ENCODE peak calls at places on chromosomes 16 and 17, in seven cellular contexts. E is right lobe of liver; K is ovary; Z is sigmoid colon; N is aorta; Y is fibroblast of lung; M is CD8-positive, alpha-beta T cell. R is an unnamed sample. For H3K27me3 and H3K4me1, the result is how much of the 10 kb centered on the place peaks cover.

GRCh38 chr17:46053911-46054534 is 55.0 kb downstream of the STH start:
- DNase-seq in Y (peak), E (no peak), M (no peak), Z (no peak), N (no peak), K (no peak), R (no peak)

GRCh38 chr16:914453-914852 is 56.3 kb downstream of the LMF1 start:
- DNase-seq in N (no peak), M (no peak), K (no peak), E (no peak), Z (no peak), Y (peak), R (no peak)

GRCh38 chr16:57277586-57277985 is 6.9 kb downstream of the PLLP start:
- DNase-seq in N (no peak), Z (peak), K (no peak), Y (peak), E (no peak), M (peak), R (no peak)

GRCh38 chr17:31394544-31394943 is 3.1 kb downstream of the RAB11FIP4 start:
- DNase-seq in Y (peak), E (peak), Z (no peak), M (no peak), N (peak), K (peak), R (no peak)

GRCh38 chr17:75785016-75785769 is 587 bp downstream of the UNK start:
- DNase-seq in N (peak), Y (peak), E (peak), Z (peak), K (peak), M (peak), R (peak)

GRCh38 chr17:43406676-43407645 is 8.2 kb downstream of the ARL4D start:
- DNase-seq in Z (no peak), K (no peak), N (peak), Y (peak), M (no peak), E (no peak), R (no peak)

GRCh38 chr17:40632206-40632605 is 15.4 kb downstream of the SMARCE1 start:
- DNase-seq in Y (no peak), Z (no peak), E (no peak), M (no peak), N (no peak), K (no peak), R (no peak)

GRCh38 chr17:17365476-17366110 is 62.4 kb downstream of the NT5M start:
- DNase-seq in K (no peak), N (peak), M (no peak), Z (no peak), Y (no peak), E (no peak), R (no peak)

GRCh38 chr16:23296994-23297393 is 5.1 kb upstream of the SCNN1B start:
- DNase-seq in M (no peak), Y (no peak), E (no peak), Z (no peak), N (no peak), K (no peak), R (no peak)

GRCh38 chr17:57861737-57862409 is 12.0 kb upstream of the MRPS23 start:
- DNase-seq in E (no peak), K (peak), Y (peak), N (peak), M (no peak), Z (peak), R (no peak)

GRCh38 chr17:48545022-48545376 is at the start of gene HOXB2:
- DNase-seq in Y (no peak), N (no peak), K (no peak), E (no peak), M (no peak), Z (no peak), R (no peak)
- H3K27me3 ChIP-seq in Y (under half), N (under half), K (under half), E (under half), M (under half), Z (under half), R (under half)

GRCh38 chr17:77109159-77110005 is 31.4 kb upstream of the SEC14L1 start:
- DNase-seq in Y (no peak), N (no peak), Z (no peak), K (no peak), M (no peak), E (no peak), R (no peak)
- H3K27ac ChIP-seq in Y (no peak), N (peak), Z (peak), K (peak), M (no peak), E (peak), R (no peak)

DNA sequence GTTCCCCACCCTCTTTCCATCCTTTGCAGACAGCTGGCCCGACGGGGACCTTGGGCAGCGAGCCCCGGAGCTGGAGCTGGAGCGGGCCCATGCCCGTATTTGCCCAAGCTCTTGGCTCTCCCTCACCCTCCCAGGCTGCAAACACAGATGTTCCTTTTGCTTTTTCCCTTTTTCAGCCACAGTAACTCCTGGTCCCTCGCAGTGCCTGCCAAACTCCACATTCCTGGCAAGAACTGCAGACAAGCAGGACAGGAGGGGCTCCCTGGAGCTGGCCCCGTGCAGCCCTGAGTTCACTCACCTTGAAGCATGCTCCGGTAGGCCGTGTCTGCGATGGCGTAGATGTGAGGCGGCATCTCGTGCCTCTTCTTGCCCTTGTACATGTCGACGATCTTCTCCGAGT is 33.9 kb downstream of the MYH11 start:
- DNase-seq in Y (no peak), Z (peak), E (no peak), N (peak), K (peak), M (no peak), R (no peak)
- H3K4me1 ChIP-seq in Y (under half), Z (half or more), E (under half), N (under half), K (under half), M (under half), R (under half)

GRCh38 chr17:48563385-48563838 is 14.7 kb downstream of the HOXB4 start:
- DNase-seq in K (no peak), N (no peak), Z (no peak), Y (peak), M (no peak), E (no peak), R (no peak)
- H3K27me3 ChIP-seq in K (under half), N (under half), Z (under half), Y (under half), M (under half), E (under half), R (under half)

GRCh38 chr16:3175157-3176153 is 12.5 kb upstream of the OR1F1 start:
- DNase-seq in K (no peak), E (no peak), Z (peak), Y (peak), N (no peak), M (no peak), R (no peak)
- H3K27ac ChIP-seq in K (no peak), E (no peak), Z (no peak), Y (no peak), N (no peak), M (no peak), R (no peak)

GRCh38 chr17:38749222-38750043 is 1.3 kb upstream of the PCGF2 start:
- DNase-seq in K (peak), M (no peak), N (peak), E (peak), Z (peak), Y (peak), R (no peak)
- H3K4me1 ChIP-seq in K (under half), M (half or more), N (under half), E (under half), Z (half or more), Y (under half), R (half or more)

DNA sequence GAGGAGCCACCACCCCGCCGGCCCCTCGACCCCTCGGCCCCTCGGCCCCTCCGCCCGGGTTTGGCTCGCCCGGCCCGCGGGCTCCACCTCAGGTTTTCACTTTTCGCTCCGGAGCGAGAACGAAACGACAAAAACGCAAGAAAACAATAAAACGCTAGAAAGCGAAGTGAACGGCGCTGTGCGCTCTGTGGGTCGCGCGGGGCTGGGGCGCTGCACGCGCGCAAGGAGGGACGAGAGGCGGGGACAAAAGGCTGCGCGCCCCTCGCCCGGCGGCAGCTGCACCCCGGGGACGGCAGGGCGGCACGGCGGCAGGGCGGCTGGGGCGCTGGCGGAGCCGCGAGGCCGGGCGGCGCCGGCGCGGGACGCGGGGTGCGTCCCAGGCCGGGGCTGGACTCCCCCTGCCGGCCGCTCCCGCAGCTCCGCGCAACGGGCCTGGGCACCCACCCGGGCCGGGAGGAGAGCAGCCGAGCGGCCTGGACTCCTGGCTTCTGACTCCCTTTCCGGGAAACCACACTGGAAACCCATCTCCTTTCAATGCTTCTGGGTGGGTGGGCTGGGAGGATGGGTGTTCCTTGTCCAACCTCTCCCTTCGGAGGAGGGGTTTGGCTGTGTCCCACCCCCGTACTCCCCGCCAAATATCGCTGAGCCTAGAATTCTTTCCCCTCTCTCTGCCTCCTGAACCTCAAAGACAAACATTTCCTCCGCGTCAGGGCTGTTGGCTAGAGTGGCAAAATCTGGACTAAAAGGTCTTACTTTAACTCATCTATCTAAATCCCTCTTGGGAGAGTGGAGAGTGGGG is 9.9 kb downstream of the TBX2 start:
- DNase-seq in K (peak), Y (peak), N (peak), M (no peak), E (peak), Z (peak), R (no peak)
- H3K27me3 ChIP-seq in K (under half), Y (under half), N (under half), M (under half), E (under half), Z (half or more), R (under half)

GRCh38 chr16:31868701-31869167 is 4.9 kb upstream of the ZNF267 start:
- DNase-seq in Y (peak), Z (peak), K (peak), N (peak), E (peak), M (peak), R (peak)

GRCh38 chr16:31870809-31871208 is 2.8 kb upstream of the ZNF267 start:
- DNase-seq in K (no peak), Z (no peak), Y (no peak), N (no peak), E (no peak), M (no peak), R (no peak)

GRCh38 chr16:31869511-31870201 is 4.0 kb upstream of the ZNF267 start:
- DNase-seq in N (peak), Y (peak), Z (no peak), E (peak), M (no peak), K (no peak), R (peak)

GRCh38 chr16:31871510-31871909 is 2.1 kb upstream of the ZNF267 start:
- DNase-seq in K (no peak), M (no peak), Z (no peak), N (no peak), Y (no peak), E (no peak), R (no peak)

DNA sequence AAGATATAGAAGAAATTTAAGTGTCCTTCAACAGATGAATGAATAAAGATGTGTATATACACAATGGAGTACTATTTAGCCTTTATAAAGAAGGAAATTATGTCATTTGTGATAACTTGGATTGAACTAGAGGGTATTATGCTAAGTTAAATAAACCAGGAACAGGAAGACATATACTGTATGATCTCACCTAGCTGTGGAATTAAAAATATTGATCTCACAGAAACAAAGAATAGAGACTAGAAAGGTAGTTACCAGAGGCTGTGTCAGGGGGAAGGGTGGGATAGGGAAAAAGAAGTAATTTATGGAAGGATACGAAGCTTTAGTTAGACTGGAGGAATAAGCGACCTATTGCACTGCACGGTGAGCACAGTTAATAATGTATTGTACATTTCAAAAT is 5.4 kb upstream of the ZNF267 start:
- DNase-seq in M (no peak), Z (no peak), N (no peak), E (no peak), K (no peak), Y (no peak), R (no peak)
- H3K27ac ChIP-seq in M (no peak), Z (no peak), N (no peak), E (no peak), K (no peak), Y (no peak), R (no peak)

GRCh38 chr16:68074850-68075249 is 10.3 kb upstream of the NFATC3 start:
- DNase-seq in M (peak), Y (no peak), Z (no peak), N (peak), E (peak), K (no peak), R (peak)

GRCh38 chr16:68077866-68078725 is 7.1 kb upstream of the NFATC3 start:
- DNase-seq in N (no peak), Y (no peak), M (no peak), Z (no peak), K (no peak), E (no peak), R (no peak)

GRCh38 chr16:68075980-68076379 is 9.2 kb upstream of the NFATC3 start:
- DNase-seq in Z (no peak), E (peak), N (no peak), K (no peak), M (no peak), Y (no peak), R (no peak)

GRCh38 chr16:68078726-68079615 is 6.2 kb upstream of the NFATC3 start:
- DNase-seq in E (peak), Y (no peak), Z (no peak), K (no peak), M (no peak), N (no peak), R (no peak)

GRCh38 chr16:68076560-68076959 is 8.6 kb upstream of the NFATC3 start:
- DNase-seq in Z (no peak), M (no peak), K (no peak), E (peak), N (no peak), Y (no peak), R (no peak)
- H3K4me1 ChIP-seq in Z (under half), M (half or more), K (under half), E (under half), N (under half), Y (under half), R (half or more)

R was measured in CD4-positive, CD25-positive, alpha-beta regulatory T cell.